ENCODE peak calls at places on chromosome 10, in seven cellular contexts. One of them, this sample, is unnamed.

GRCh38 chr10:122864901-122865300 is 14.5 kb downstream of the FAM24B start:
- DNase-seq in H9: no peak
- DNase-seq in neuronal stem cell: no peak
- DNase-seq in mesendoderm: no peak
- DNase-seq in IMR-90: peak; percentile 59
- DNase-seq in H1: no peak
- DNase-seq in trophoblast cell: peak; percentile 16
- DNase-seq in this sample: no peak

GRCh38 chr10:123043409-123043925 is 34.7 kb downstream of the ACADSB start:
- DNase-seq in H9: peak; percentile 79
- DNase-seq in neuronal stem cell: peak; percentile 64
- DNase-seq in mesendoderm: peak; percentile 91
- DNase-seq in IMR-90: peak; percentile 67
- DNase-seq in H1: peak; percentile 70
- DNase-seq in trophoblast cell: peak; percentile 77
- DNase-seq in this sample: peak; percentile 69

GRCh38 chr10:32958992-32959703 is 1.1 kb upstream of the ITGB1 start:
- DNase-seq in H9: no peak
- DNase-seq in neuronal stem cell: no peak
- DNase-seq in mesendoderm: no peak
- DNase-seq in IMR-90: no peak
- DNase-seq in H1: no peak
- DNase-seq in trophoblast cell: peak; percentile 38
- DNase-seq in this sample: no peak

GRCh38 chr10:34474060-34474376 is 341.1 kb downstream of the PARD3 start:
- DNase-seq in H9: no peak
- DNase-seq in neuronal stem cell: no peak
- DNase-seq in mesendoderm: no peak
- DNase-seq in IMR-90: peak; percentile 74
- DNase-seq in H1: no peak
- DNase-seq in trophoblast cell: peak; percentile 96
- DNase-seq in this sample: peak; percentile 57

GRCh38 chr10:120423350-120424197 is 33.5 kb upstream of the PLPP4 start:
- DNase-seq in H9: peak; percentile 47
- DNase-seq in neuronal stem cell: peak; percentile 57
- DNase-seq in mesendoderm: peak; percentile 63
- DNase-seq in IMR-90: peak; percentile 13
- DNase-seq in H1: peak; percentile 2
- DNase-seq in trophoblast cell: peak; percentile 64
- DNase-seq in this sample: peak; percentile 81

GRCh38 chr10:42583828-42584227 is 54.5 kb downstream of the ZNF33B start:
- DNase-seq in H9: no peak
- DNase-seq in neuronal stem cell: no peak
- DNase-seq in mesendoderm: no peak
- DNase-seq in IMR-90: no peak
- DNase-seq in H1: no peak
- DNase-seq in trophoblast cell: no peak
- DNase-seq in this sample: no peak

GRCh38 chr10:97483526-97483925 is 14.7 kb downstream of the MMS19 start:
- DNase-seq in H9: no peak
- DNase-seq in neuronal stem cell: no peak
- DNase-seq in mesendoderm: no peak
- DNase-seq in IMR-90: peak; percentile 58
- DNase-seq in H1: no peak
- DNase-seq in trophoblast cell: no peak
- DNase-seq in this sample: no peak

GRCh38 chr10:6039711-6040110 is 22.5 kb downstream of the IL2RA start:
- DNase-seq in H9: no peak
- DNase-seq in neuronal stem cell: no peak
- DNase-seq in mesendoderm: no peak
- DNase-seq in IMR-90: no peak
- DNase-seq in H1: no peak
- DNase-seq in trophoblast cell: no peak
- DNase-seq in this sample: no peak

GRCh38 chr10:32190890-32191491 is 134.8 kb upstream of the KIF5B start:
- DNase-seq in H9: no peak
- DNase-seq in neuronal stem cell: peak; percentile 15
- DNase-seq in mesendoderm: peak; percentile 34
- DNase-seq in IMR-90: peak; percentile 36
- DNase-seq in H1: no peak
- DNase-seq in trophoblast cell: peak; percentile 78
- DNase-seq in this sample: peak; percentile 46

GRCh38 chr10:48638158-48638557 is 33.3 kb upstream of the ARHGAP22 start:
- DNase-seq in H9: no peak
- DNase-seq in neuronal stem cell: no peak
- DNase-seq in mesendoderm: no peak
- DNase-seq in IMR-90: no peak
- DNase-seq in H1: no peak
- DNase-seq in trophoblast cell: no peak
- DNase-seq in this sample: no peak

GRCh38 chr10:24894728-24895127 is 57.7 kb downstream of the PRTFDC1 start:
- DNase-seq in H9: no peak
- DNase-seq in neuronal stem cell: no peak
- DNase-seq in mesendoderm: no peak
- DNase-seq in IMR-90: no peak
- DNase-seq in H1: no peak
- DNase-seq in trophoblast cell: no peak
- DNase-seq in this sample: no peak

GRCh38 chr10:44195120-44196007 is 189.5 kb downstream of the CXCL12 start:
- DNase-seq in H9: no peak
- DNase-seq in neuronal stem cell: no peak
- DNase-seq in mesendoderm: no peak
- DNase-seq in IMR-90: peak; percentile 94
- DNase-seq in H1: no peak
- DNase-seq in trophoblast cell: no peak
- DNase-seq in this sample: peak; percentile 86

GRCh38 chr10:77780180-77780579 is 142.6 kb upstream of the KCNMA1 start:
- DNase-seq in H9: no peak
- DNase-seq in neuronal stem cell: no peak
- DNase-seq in mesendoderm: no peak
- DNase-seq in IMR-90: no peak
- DNase-seq in H1: no peak
- DNase-seq in trophoblast cell: no peak
- DNase-seq in this sample: no peak

GRCh38 chr10:77392236-77392721 is 245.3 kb downstream of the KCNMA1 start:
- DNase-seq in H9: no peak
- DNase-seq in neuronal stem cell: no peak
- DNase-seq in mesendoderm: no peak
- DNase-seq in IMR-90: peak; percentile 60
- DNase-seq in H1: no peak
- DNase-seq in trophoblast cell: no peak
- DNase-seq in this sample: peak; percentile 79

GRCh38 chr10:5545778-5546710 is 21.3 kb downstream of the CALML3 start:
- DNase-seq in H9: no peak
- DNase-seq in neuronal stem cell: no peak
- DNase-seq in mesendoderm: no peak
- DNase-seq in IMR-90: peak; percentile 97
- DNase-seq in H1: no peak
- DNase-seq in trophoblast cell: peak; percentile 90
- DNase-seq in this sample: peak; percentile 93

GRCh38 chr10:129419386-129419785 is 47.7 kb upstream of the MGMT start:
- DNase-seq in H9: no peak
- DNase-seq in neuronal stem cell: no peak
- DNase-seq in mesendoderm: no peak
- DNase-seq in IMR-90: no peak
- DNase-seq in H1: no peak
- DNase-seq in trophoblast cell: no peak
- DNase-seq in this sample: no peak

GRCh38 chr10:66782776-66783175 is 143.1 kb upstream of the LRRTM3 start:
- DNase-seq in H9: no peak
- DNase-seq in neuronal stem cell: no peak
- DNase-seq in mesendoderm: no peak
- DNase-seq in IMR-90: peak; percentile 25
- DNase-seq in H1: no peak
- DNase-seq in trophoblast cell: no peak
- DNase-seq in this sample: no peak

GRCh38 chr10:92876509-92877036 is 28.3 kb downstream of the EXOC6 start:
- DNase-seq in H9: no peak
- DNase-seq in neuronal stem cell: no peak
- DNase-seq in mesendoderm: no peak
- DNase-seq in IMR-90: no peak
- DNase-seq in H1: no peak
- DNase-seq in trophoblast cell: no peak
- DNase-seq in this sample: no peak

GRCh38 chr10:72890086-72890485 is 3.5 kb upstream of the OIT3 start:
- DNase-seq in H9: no peak
- DNase-seq in neuronal stem cell: no peak
- DNase-seq in mesendoderm: no peak
- DNase-seq in IMR-90: no peak
- DNase-seq in H1: no peak
- DNase-seq in trophoblast cell: no peak
- DNase-seq in this sample: no peak

GRCh38 chr10:11424456-11425287 is 186.8 kb downstream of the USP6NL start:
- DNase-seq in H9: peak; percentile 69
- DNase-seq in neuronal stem cell: peak; percentile 39
- DNase-seq in mesendoderm: peak; percentile 67
- DNase-seq in IMR-90: peak; percentile 36
- DNase-seq in H1: no peak
- DNase-seq in trophoblast cell: peak; percentile 68
- DNase-seq in this sample: peak; percentile 51

GRCh38 chr10:84460520-84460919 is 132.1 kb downstream of the CCSER2 start:
- DNase-seq in H9: no peak
- DNase-seq in neuronal stem cell: no peak
- DNase-seq in mesendoderm: no peak
- DNase-seq in IMR-90: no peak
- DNase-seq in H1: no peak
- DNase-seq in trophoblast cell: no peak
- DNase-seq in this sample: no peak

GRCh38 chr10:74008212-74008731 is 10.4 kb downstream of the VCL start:
- DNase-seq in H9: no peak
- DNase-seq in neuronal stem cell: no peak
- DNase-seq in mesendoderm: no peak
- DNase-seq in IMR-90: peak; percentile 78
- DNase-seq in H1: no peak
- DNase-seq in trophoblast cell: peak; percentile 58
- DNase-seq in this sample: peak; percentile 37

GRCh38 chr10:95285556-95285955 is 5.2 kb downstream of the PDLIM1 start:
- DNase-seq in H9: no peak
- DNase-seq in neuronal stem cell: no peak
- DNase-seq in mesendoderm: no peak
- DNase-seq in IMR-90: no peak
- DNase-seq in H1: no peak
- DNase-seq in trophoblast cell: no peak
- DNase-seq in this sample: no peak

GRCh38 chr10:78552261-78552811 is 516.4 kb upstream of the ZMIZ1 start:
- DNase-seq in H9: no peak
- DNase-seq in neuronal stem cell: no peak
- DNase-seq in mesendoderm: peak; percentile 72
- DNase-seq in IMR-90: peak; percentile 60
- DNase-seq in H1: no peak
- DNase-seq in trophoblast cell: no peak
- DNase-seq in this sample: peak; percentile 22

GRCh38 chr10:77548671-77549070 is 88.9 kb downstream of the KCNMA1 start:
- DNase-seq in H9: no peak
- DNase-seq in neuronal stem cell: no peak
- DNase-seq in mesendoderm: no peak
- DNase-seq in IMR-90: no peak
- DNase-seq in H1: no peak
- DNase-seq in trophoblast cell: no peak
- DNase-seq in this sample: no peak

GRCh38 chr10:108562105-108562504 is 1361.2 kb downstream of the XPNPEP1 start:
- DNase-seq in H9: no peak
- DNase-seq in neuronal stem cell: no peak
- DNase-seq in mesendoderm: no peak
- DNase-seq in IMR-90: no peak
- DNase-seq in H1: no peak
- DNase-seq in trophoblast cell: no peak
- DNase-seq in this sample: no peak

GRCh38 chr10:36779238-36779846 is 346.1 kb upstream of the ANKRD30A start:
- DNase-seq in H9: peak; percentile 34
- DNase-seq in neuronal stem cell: peak; percentile 71
- DNase-seq in mesendoderm: peak; percentile 77
- DNase-seq in IMR-90: peak; percentile 81
- DNase-seq in H1: peak; percentile 9
- DNase-seq in trophoblast cell: peak; percentile 63
- DNase-seq in this sample: peak; percentile 83

GRCh38 chr10:93393231-93393630 is 88.9 kb downstream of the MYOF start:
- DNase-seq in H9: no peak
- DNase-seq in neuronal stem cell: no peak
- DNase-seq in mesendoderm: no peak
- DNase-seq in IMR-90: no peak
- DNase-seq in H1: no peak
- DNase-seq in trophoblast cell: no peak
- DNase-seq in this sample: no peak

GRCh38 chr10:5168897-5169296 is 16.1 kb downstream of the AKR1C8 start:
- DNase-seq in H9: no peak
- DNase-seq in neuronal stem cell: no peak
- DNase-seq in mesendoderm: no peak
- DNase-seq in IMR-90: no peak
- DNase-seq in H1: no peak
- DNase-seq in trophoblast cell: no peak
- DNase-seq in this sample: no peak

GRCh38 chr10:131448171-131448570 is 136.7 kb upstream of the TCERG1L start:
- DNase-seq in H9: no peak
- DNase-seq in neuronal stem cell: no peak
- DNase-seq in mesendoderm: no peak
- DNase-seq in IMR-90: no peak
- DNase-seq in H1: no peak
- DNase-seq in trophoblast cell: no peak
- DNase-seq in this sample: no peak
- H3K4me2 ChIP-seq in H9: no peak overlapping the region
- H3K4me2 ChIP-seq in neuronal stem cell: no peak overlapping the region
- H3K4me2 ChIP-seq in mesendoderm: no peak overlapping the region
- H3K4me2 ChIP-seq in IMR-90: no peak overlapping the region
- H3K4me2 ChIP-seq in H1: no peak overlapping the region
- H3K4me2 ChIP-seq in trophoblast cell: no peak overlapping the region
- H3K4me2 ChIP-seq in this sample: no peak overlapping the region

GRCh38 chr10:112361951-112362770 is 11.8 kb upstream of the ACSL5 start:
- DNase-seq in H9: peak; percentile 43
- DNase-seq in neuronal stem cell: no peak
- DNase-seq in mesendoderm: peak; percentile 78
- DNase-seq in IMR-90: peak; percentile 37
- DNase-seq in H1: no peak
- DNase-seq in trophoblast cell: peak; percentile 62
- DNase-seq in this sample: peak; percentile 68
- H3K9ac ChIP-seq in H9: no peak overlapping the region
- H3K9ac ChIP-seq in neuronal stem cell: no peak overlapping the region
- H3K9ac ChIP-seq in mesendoderm: no peak overlapping the region
- H3K9ac ChIP-seq in IMR-90: no peak overlapping the region
- H3K9ac ChIP-seq in H1: no peak overlapping the region
- H3K9ac ChIP-seq in trophoblast cell: no peak overlapping the region
- H3K9ac ChIP-seq in this sample: peak overlapping the region; percentile 20

GRCh38 chr10:21791276-21791675 is 212.3 kb downstream of the DNAJC1 start:
- DNase-seq in H9: no peak
- DNase-seq in neuronal stem cell: no peak
- DNase-seq in mesendoderm: no peak
- DNase-seq in IMR-90: no peak
- DNase-seq in H1: no peak
- DNase-seq in trophoblast cell: no peak
- DNase-seq in this sample: no peak
- H4K8ac ChIP-seq in H9: no peak overlapping the region
- H4K8ac ChIP-seq in neuronal stem cell: no peak overlapping the region
- H4K8ac ChIP-seq in mesendoderm: no peak overlapping the region
- H4K8ac ChIP-seq in IMR-90: no peak overlapping the region
- H4K8ac ChIP-seq in H1: no peak overlapping the region
- H4K8ac ChIP-seq in trophoblast cell: no peak overlapping the region
- H4K8ac ChIP-seq in this sample: no peak overlapping the region

DNA sequence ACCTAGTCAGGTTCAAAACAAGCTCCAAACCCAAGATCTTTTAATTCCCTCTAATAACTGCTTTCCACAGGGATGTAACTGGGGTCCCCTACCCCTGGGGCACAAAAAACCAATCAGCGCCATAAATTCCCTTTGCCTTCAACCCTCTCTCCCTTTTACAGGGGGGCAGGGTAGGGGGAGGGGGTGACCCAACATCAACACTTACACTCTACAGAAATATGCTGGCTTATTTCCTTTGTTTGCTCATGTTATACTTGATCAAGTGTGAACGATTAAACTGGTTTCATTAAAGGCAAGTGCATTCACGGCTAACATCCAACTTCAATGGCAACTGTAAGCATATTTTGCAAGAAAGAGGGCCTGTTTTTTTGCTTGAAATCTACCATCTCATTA is 2.9 kb downstream of the CTBP2 start:
- DNase-seq in H9: no peak
- DNase-seq in neuronal stem cell: no peak
- DNase-seq in mesendoderm: no peak
- DNase-seq in IMR-90: no peak
- DNase-seq in H1: no peak
- DNase-seq in trophoblast cell: no peak
- DNase-seq in this sample: peak; percentile 20
- H3K4me2 ChIP-seq in H9: peak overlapping the region; percentile 94
- H3K4me2 ChIP-seq in neuronal stem cell: no peak overlapping the region
- H3K4me2 ChIP-seq in mesendoderm: peak overlapping the region; percentile 36
- H3K4me2 ChIP-seq in IMR-90: peak overlapping the region; percentile 63
- H3K4me2 ChIP-seq in H1: peak overlapping the region; percentile 84
- H3K4me2 ChIP-seq in trophoblast cell: peak overlapping the region; percentile 47
- H3K4me2 ChIP-seq in this sample: peak overlapping the region; percentile 71

This sample was measured in mesenchymal stem cell.